ENCODE peak calls at places on chromosome 14, in seven cellular contexts. I, N, G, K, O, D and X are unnamed samples.
A peak's percentile ranks its signal among the peaks of the same experiment; 100 is the strongest.

GRCh38 chr14:99066378-99066777 is 205.6 kb downstream of the BCL11B start:
- ATAC-seq in I (no peak), N (no peak), G (no peak), K (peak; percentile 45), O (no peak), D (no peak), X (no peak)

GRCh38 chr14:54187439-54187838 is 209.4 kb upstream of the CDKN3 start:
- ATAC-seq in I (no peak), N (no peak), G (no peak), K (no peak), O (no peak), D (no peak), X (no peak)

GRCh38 chr14:32033516-32033915 is 43.6 kb upstream of the ARHGAP5 start:
- ATAC-seq in I (no peak), N (no peak), G (no peak), K (no peak), O (no peak), D (no peak), X (no peak)

GRCh38 chr14:90402009-90402408 is 5.2 kb downstream of the CALM1 start:
- ATAC-seq in I (no peak), N (no peak), G (no peak), K (no peak), O (no peak), D (no peak), X (no peak)

GRCh38 chr14:101582294-101582693 is 21.0 kb downstream of the DIO3 start:
- ATAC-seq in I (peak; percentile 62), N (no peak), G (no peak), K (no peak), O (no peak), D (no peak), X (no peak)

GRCh38 chr14:67418368-67419174 is 6.6 kb upstream of the PLEK2 start:
- ATAC-seq in I (no peak), N (no peak), G (no peak), K (peak; percentile 15), O (no peak), D (peak; percentile 82), X (no peak)

GRCh38 chr14:87005336-87005735 is 987.6 kb downstream of the GALC start:
- ATAC-seq in I (peak; percentile 26), N (no peak), G (peak; percentile 41), K (no peak), O (no peak), D (no peak), X (no peak)

GRCh38 chr14:98909251-98909944 is 362.6 kb downstream of the BCL11B start:
- ATAC-seq in I (no peak), N (no peak), G (no peak), K (no peak), O (no peak), D (no peak), X (no peak)

GRCh38 chr14:23727566-23728335 is 91.6 kb downstream of the DHRS2 start:
- ATAC-seq in I (peak; percentile 54), N (peak; percentile 62), G (peak; percentile 34), K (peak; percentile 88), O (no peak), D (peak; percentile 87), X (no peak)

GRCh38 chr14:33968722-33969121 is 17.8 kb upstream of the EGLN3 start:
- ATAC-seq in I (no peak), N (no peak), G (no peak), K (no peak), O (no peak), D (no peak), X (no peak)

GRCh38 chr14:81485372-81485771 is 48.3 kb downstream of the SEL1L start:
- ATAC-seq in I (no peak), N (peak; percentile 75), G (no peak), K (no peak), O (peak; percentile 50), D (no peak), X (no peak)

GRCh38 chr14:69694730-69695663 is 71.9 kb upstream of the SRSF5 start:
- ATAC-seq in I (peak; percentile 48), N (no peak), G (no peak), K (peak; percentile 5), O (no peak), D (no peak), X (no peak)

GRCh38 chr14:100476012-100476822 is 111.0 kb downstream of the BEGAIN start:
- ATAC-seq in I (no peak), N (no peak), G (no peak), K (peak; percentile 99), O (no peak), D (peak; percentile 95), X (no peak)

GRCh38 chr14:63344336-63344735 is 25.6 kb upstream of the GPHB5 start:
- ATAC-seq in I (no peak), N (no peak), G (no peak), K (no peak), O (no peak), D (peak; percentile 36), X (no peak)

GRCh38 chr14:21780429-21781084 is 106.9 kb upstream of the OR4E1 start:
- ATAC-seq in I (no peak), N (no peak), G (no peak), K (peak; percentile 55), O (no peak), D (no peak), X (no peak)

GRCh38 chr14:105926415-105927093 is 400.2 kb downstream of the TMEM121 start:
- ATAC-seq in I (no peak), N (no peak), G (no peak), K (no peak), O (no peak), D (no peak), X (no peak)

GRCh38 chr14:71166434-71166833 is 259.2 kb downstream of the PCNX1 start:
- ATAC-seq in I (peak; percentile 29), N (no peak), G (no peak), K (peak; percentile 83), O (no peak), D (peak; percentile 68), X (no peak)

GRCh38 chr14:103111297-103111981 is 11.8 kb upstream of the TNFAIP2 start:
- ATAC-seq in I (no peak), N (no peak), G (no peak), K (no peak), O (no peak), D (no peak), X (no peak)

GRCh38 chr14:72781476-72782181 is 112.3 kb downstream of the DPF3 start:
- ATAC-seq in I (no peak), N (no peak), G (no peak), K (peak; percentile 88), O (no peak), D (peak; percentile 59), X (no peak)

GRCh38 chr14:72943876-72944430 is 17.7 kb downstream of the DCAF4 start:
- ATAC-seq in I (no peak), N (no peak), G (no peak), K (no peak), O (no peak), D (no peak), X (no peak)

GRCh38 chr14:55339770-55340169 is 68.5 kb downstream of the FBXO34 start:
- ATAC-seq in I (peak; percentile 21), N (peak; percentile 90), G (no peak), K (no peak), O (no peak), D (peak; percentile 16), X (no peak)